ENCODE peak calls at places on chromosome 13, in six cellular contexts. T is neuronal stem cell, I is ovary, X is left lung, Z is psoas muscle, B is GM23338. S is an unnamed sample.

GRCh38 chr13:95676100-95676774 is 702 bp upstream of the DNAJC3 start:
- DNase-seq in T (no peak), I (peak; percentile 12), X (peak; percentile 57), Z (no peak), B (peak; percentile 77), S (peak; percentile 61)

GRCh38 chr13:18236528-18236815 is 945.2 kb downstream of the TUBA3C start:
- DNase-seq in T (no peak), I (no peak), X (no peak), Z (no peak), B (no peak), S (peak; percentile 33)

GRCh38 chr13:98172570-98173405 is 4.3 kb downstream of the RNF113B start:
- DNase-seq in T (no peak), I (no peak), X (no peak), Z (no peak), B (no peak), S (no peak)

GRCh38 chr13:114067381-114067885 is 65.0 kb downstream of the RASA3 start:
- DNase-seq in T (no peak), I (no peak), X (no peak), Z (no peak), B (no peak), S (no peak)

GRCh38 chr13:98900442-98900841 is 77.4 kb downstream of the DOCK9 start:
- DNase-seq in T (no peak), I (no peak), X (no peak), Z (no peak), B (no peak), S (no peak)

GRCh38 chr13:31499274-31499673 is 240.1 kb upstream of the RXFP2 start:
- DNase-seq in T (no peak), I (no peak), X (no peak), Z (no peak), B (no peak), S (no peak)

GRCh38 chr13:41563501-41564001 is 106.2 kb downstream of the RGCC start:
- DNase-seq in T (no peak), I (no peak), X (no peak), Z (no peak), B (no peak), S (no peak)

GRCh38 chr13:97445504-97446187 is 11.7 kb downstream of the RAP2A start:
- DNase-seq in T (no peak), I (no peak), X (no peak), Z (no peak), B (no peak), S (no peak)

GRCh38 chr13:39284801-39285388 is 246.6 kb downstream of the NHLRC3 start:
- DNase-seq in T (no peak), I (no peak), X (no peak), Z (no peak), B (peak; percentile 67), S (peak; percentile 10)

GRCh38 chr13:42333613-42334328 is 61.8 kb downstream of the AKAP11 start:
- DNase-seq in T (peak; percentile 38), I (no peak), X (no peak), Z (no peak), B (peak; percentile 80), S (no peak)

GRCh38 chr13:96982672-96983071 is 11.6 kb downstream of the OXGR1 start:
- DNase-seq in T (no peak), I (no peak), X (no peak), Z (no peak), B (no peak), S (no peak)

DNA sequence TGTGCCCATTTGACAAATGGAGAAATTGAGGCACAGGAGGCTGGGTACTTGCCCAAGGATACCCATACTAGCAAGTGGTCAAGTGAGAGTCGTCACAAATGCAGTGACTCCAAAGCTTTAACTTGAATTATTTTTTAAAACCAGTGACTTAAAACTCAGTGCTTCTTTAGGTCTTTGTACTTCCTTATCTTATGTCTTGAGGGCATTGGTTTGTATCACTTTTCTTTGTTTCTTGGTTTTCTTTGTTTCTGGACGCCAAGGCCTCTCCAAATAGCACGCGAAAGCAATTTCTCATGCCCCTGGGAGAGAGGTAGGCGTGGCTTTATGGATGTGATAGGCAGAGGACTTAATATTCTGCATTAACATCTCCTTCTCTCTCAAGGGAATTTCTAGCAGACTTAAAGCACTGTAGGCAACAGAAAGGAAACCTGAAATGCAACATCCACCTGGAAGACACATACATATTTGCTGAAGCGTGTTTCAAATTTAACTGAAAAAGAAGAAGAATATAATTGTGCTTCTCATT is 20.6 kb downstream of the UBE2L5 start:
- DNase-seq in T (no peak), I (no peak), X (no peak), Z (no peak), B (no peak), S (no peak)
- H3K4me3 ChIP-seq in T (no peak overlapping the region), I (no peak overlapping the region), X (no peak overlapping the region), Z (no peak overlapping the region), B (no peak overlapping the region), S (no peak overlapping the region)

GRCh38 chr13:24264976-24265375 is 44.4 kb upstream of the C1QTNF9 start:
- DNase-seq in T (no peak), I (no peak), X (peak; percentile 77), Z (no peak), B (no peak), S (no peak)

GRCh38 chr13:24269803-24270202 is 39.6 kb upstream of the C1QTNF9 start:
- DNase-seq in T (no peak), I (no peak), X (no peak), Z (no peak), B (no peak), S (no peak)

GRCh38 chr13:24265453-24265852 is 43.9 kb upstream of the C1QTNF9 start:
- DNase-seq in T (no peak), I (no peak), X (no peak), Z (no peak), B (no peak), S (no peak)

GRCh38 chr13:24267283-24267682 is 42.1 kb upstream of the C1QTNF9 start:
- DNase-seq in T (no peak), I (peak; percentile 37), X (no peak), Z (no peak), B (no peak), S (no peak)

DNA sequence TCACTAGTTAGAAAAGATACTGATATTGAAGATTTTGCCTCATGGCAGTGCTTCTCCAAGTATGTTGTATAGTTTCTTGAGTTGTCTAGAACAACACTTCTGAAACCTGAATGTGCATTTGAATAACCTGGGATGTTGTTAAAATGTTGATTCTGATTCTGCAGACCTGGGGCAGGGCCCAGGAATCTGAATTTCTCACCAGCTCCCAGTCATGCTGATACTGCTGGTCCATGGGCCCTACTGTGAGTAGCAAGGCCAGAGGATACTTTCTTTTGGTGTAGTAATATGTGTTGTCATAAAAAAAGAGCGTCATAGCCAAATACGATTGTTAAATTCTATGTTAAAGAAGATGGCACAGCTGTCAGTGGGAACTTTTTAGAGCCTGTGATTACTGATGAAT is 41.6 kb upstream of the C1QTNF9 start:
- DNase-seq in T (no peak), I (no peak), X (no peak), Z (no peak), B (no peak), S (no peak)
- H3K4me3 ChIP-seq in T (no peak overlapping the region), I (no peak overlapping the region), X (no peak overlapping the region), Z (peak overlapping the region; percentile 35), B (no peak overlapping the region), S (no peak overlapping the region)

GRCh38 chr13:107864543-107865460 is 350.5 kb downstream of the LIG4 start:
- DNase-seq in T (peak; percentile 84), I (no peak), X (no peak), Z (no peak), B (peak; percentile 90), S (peak; percentile 57)

GRCh38 chr13:107865643-107866006 is 349.7 kb downstream of the LIG4 start:
- DNase-seq in T (no peak), I (no peak), X (no peak), Z (no peak), B (no peak), S (peak; percentile 19)

GRCh38 chr13:107867701-107868661 is 347.4 kb downstream of the LIG4 start:
- DNase-seq in T (peak; percentile 66), I (no peak), X (peak; percentile 78), Z (no peak), B (peak; percentile 83), S (peak; percentile 81)

GRCh38 chr13:107866666-107867623 is 348.4 kb downstream of the LIG4 start:
- DNase-seq in T (peak; percentile 33), I (no peak), X (peak; percentile 56), Z (no peak), B (peak; percentile 64), S (peak; percentile 79)

DNA sequence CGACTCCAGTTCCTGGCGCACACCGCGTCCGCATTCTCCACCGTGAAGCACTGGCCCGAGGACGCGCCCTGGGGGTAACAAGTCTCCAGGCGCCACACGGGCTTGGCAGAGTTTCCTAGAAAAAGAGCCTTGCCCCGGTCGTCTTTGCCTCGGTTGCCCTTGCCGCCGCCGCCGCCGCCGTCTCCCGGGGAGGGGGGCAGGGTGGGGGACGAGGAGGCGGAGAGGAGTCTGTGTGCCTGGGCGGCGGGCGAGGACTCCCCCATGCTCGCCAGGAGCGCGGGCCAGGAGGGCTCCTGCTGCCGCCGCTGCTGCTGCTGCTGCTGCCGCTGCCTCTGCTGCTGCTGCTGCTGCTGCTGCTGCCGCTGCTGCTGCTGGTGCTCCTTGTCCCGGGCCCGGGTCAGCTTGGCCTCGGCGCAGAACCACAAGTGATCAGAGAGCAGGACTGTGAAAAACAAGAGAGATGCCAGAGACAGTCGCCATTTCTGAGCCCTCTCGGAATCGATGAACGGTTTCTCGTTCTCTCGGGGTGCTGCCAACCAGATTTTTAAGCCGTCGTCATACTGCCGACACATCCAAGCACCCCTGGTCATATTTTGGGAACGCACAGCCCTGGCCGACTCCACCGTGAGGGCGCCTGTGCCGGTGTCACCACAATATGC is 349.2 kb downstream of the LIG4 start:
- DNase-seq in T (peak; percentile 43), I (no peak), X (peak; percentile 78), Z (no peak), B (peak; percentile 63), S (peak; percentile 66)
- H3K4me3 ChIP-seq in T (peak overlapping the region; percentile 80), I (no peak overlapping the region), X (peak overlapping the region; percentile 28), Z (peak overlapping the region; percentile 51), B (peak overlapping the region; percentile 90), S (peak overlapping the region; percentile 74)

GRCh38 chr13:50713849-50714248 is 129.6 kb downstream of the DLEU7 start:
- DNase-seq in T (no peak), I (no peak), X (peak; percentile 78), Z (no peak), B (no peak), S (no peak)
- H3K4me3 ChIP-seq in T (no peak overlapping the region), I (no peak overlapping the region), X (no peak overlapping the region), Z (no peak overlapping the region), B (no peak overlapping the region), S (no peak overlapping the region)

GRCh38 chr13:75480691-75481175 is 1.2 kb downstream of the TBC1D4 start:
- DNase-seq in T (peak; percentile 46), I (peak; percentile 65), X (peak; percentile 84), Z (peak; percentile 45), B (peak; percentile 84), S (peak; percentile 73)
- H3K4me3 ChIP-seq in T (peak overlapping the region; percentile 99), I (peak overlapping the region; percentile 63), X (peak overlapping the region; percentile 75), Z (peak overlapping the region; percentile 96), B (peak overlapping the region; percentile 72), S (peak overlapping the region; percentile 80)

GRCh38 chr13:47904891-47905290 is 96.2 kb downstream of the SUCLA2 start:
- DNase-seq in T (no peak), I (no peak), X (no peak), Z (no peak), B (no peak), S (no peak)
- H3K4me3 ChIP-seq in T (no peak overlapping the region), I (no peak overlapping the region), X (no peak overlapping the region), Z (no peak overlapping the region), B (no peak overlapping the region), S (no peak overlapping the region)

DNA sequence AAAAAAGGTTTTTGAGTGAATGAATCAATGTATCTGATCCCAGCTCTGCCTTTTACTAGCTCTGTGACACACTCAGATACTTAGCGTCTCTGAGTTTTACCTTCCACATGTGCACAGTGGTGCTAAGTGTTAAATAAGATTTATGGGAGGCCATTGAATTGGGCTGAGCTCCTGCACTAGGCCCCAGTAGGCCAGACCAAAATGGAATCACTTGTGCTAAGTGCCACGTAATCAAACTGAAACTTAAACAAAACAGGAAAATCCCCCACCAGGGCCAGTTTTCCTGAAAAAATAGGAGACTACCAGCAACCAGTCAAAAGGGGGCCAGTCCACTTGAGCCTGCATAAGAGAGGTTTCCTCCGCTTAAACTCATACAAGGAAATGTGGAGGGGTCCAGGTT is 40.9 kb downstream of the GJA3 start:
- DNase-seq in T (no peak), I (no peak), X (no peak), Z (no peak), B (no peak), S (no peak)
- H3K4me3 ChIP-seq in T (no peak overlapping the region), I (peak overlapping the region; percentile 23), X (peak overlapping the region; percentile 14), Z (no peak overlapping the region), B (peak overlapping the region; percentile 78), S (no peak overlapping the region)